ENCODE peak calls at places on chromosomes 16 and 17, in six cellular contexts. Z, M, I, X, A and C are unnamed samples.

GRCh38 chr17:77886387-77886728 is 72.1 kb upstream of the TNRC6C start:
- DNase-seq in Z (no peak), M (peak; percentile 76), I (no peak), X (no peak), A (no peak), C (no peak)

GRCh38 chr16:70476272-70477020 is 22.1 kb downstream of the FCSK start:
- DNase-seq in Z (peak; percentile 77), M (no peak), I (peak; percentile 100), X (no peak), A (no peak), C (peak; percentile 51)

GRCh38 chr16:77723108-77723514 is 797 bp downstream of the NUDT7 start:
- DNase-seq in Z (peak; percentile 71), M (no peak), I (no peak), X (peak; percentile 22), A (no peak), C (no peak)

GRCh38 chr16:23519282-23519681 is 9.0 kb upstream of the GGA2 start:
- DNase-seq in Z (peak; percentile 7), M (no peak), I (no peak), X (no peak), A (no peak), C (no peak)

GRCh38 chr16:53664724-53665345 is 38.8 kb downstream of the RPGRIP1L start:
- DNase-seq in Z (peak; percentile 96), M (no peak), I (peak; percentile 41), X (no peak), A (no peak), C (no peak)

GRCh38 chr17:8593276-8593675 is 37.2 kb downstream of the MYH10 start:
- DNase-seq in Z (no peak), M (no peak), I (no peak), X (no peak), A (no peak), C (no peak)

GRCh38 chr17:81480140-81480917 is 32.3 kb downstream of the ACTG1 start:
- DNase-seq in Z (peak; percentile 72), M (no peak), I (peak; percentile 97), X (no peak), A (no peak), C (no peak)

GRCh38 chr17:80761421-80761871 is 216.8 kb downstream of the RPTOR start:
- DNase-seq in Z (peak; percentile 66), M (no peak), I (peak; percentile 88), X (no peak), A (peak; percentile 36), C (no peak)

GRCh38 chr16:68402748-68403040 is 45.6 kb downstream of the SMPD3 start:
- DNase-seq in Z (no peak), M (peak; percentile 9), I (no peak), X (no peak), A (no peak), C (no peak)

GRCh38 chr17:49227436-49228261 is 2.9 kb downstream of the PHOSPHO1 start:
- DNase-seq in Z (peak; percentile 66), M (peak; percentile 90), I (peak; percentile 99), X (peak; percentile 78), A (peak; percentile 48), C (peak; percentile 91)

GRCh38 chr17:77690271-77691161 is 268.0 kb upstream of the TNRC6C start:
- DNase-seq in Z (peak; percentile 32), M (peak; percentile 39), I (peak; percentile 85), X (no peak), A (no peak), C (no peak)

GRCh38 chr17:81884520-81884919 is 6.9 kb downstream of the ALYREF start:
- DNase-seq in Z (no peak), M (peak; percentile 77), I (peak; percentile 97), X (no peak), A (no peak), C (peak; percentile 45)

GRCh38 chr16:13997526-13997925 is 73.6 kb upstream of the MRTFB start:
- DNase-seq in Z (no peak), M (no peak), I (no peak), X (no peak), A (no peak), C (no peak)

GRCh38 chr16:81315271-81316175 is 761 bp downstream of the GAN start:
- DNase-seq in Z (peak; percentile 88), M (peak; percentile 88), I (peak; percentile 87), X (peak; percentile 54), A (peak; percentile 2), C (peak; percentile 75)

GRCh38 chr17:18258356-18259038 is at the start of gene FLII:
- DNase-seq in Z (peak; percentile 83), M (peak; percentile 88), I (peak; percentile 98), X (peak; percentile 61), A (peak; percentile 11), C (peak; percentile 92)

GRCh38 chr16:14302399-14303181 is 231.5 kb downstream of the MRTFB start:
- DNase-seq in Z (peak; percentile 69), M (peak; percentile 83), I (peak; percentile 94), X (peak; percentile 43), A (no peak), C (peak; percentile 91)

GRCh38 chr16:10121496-10121895 is 60.7 kb downstream of the GRIN2A start:
- DNase-seq in Z (peak; percentile 29), M (no peak), I (no peak), X (no peak), A (no peak), C (no peak)

GRCh38 chr16:69859105-69859969 is 91.8 kb upstream of the CLEC18A start:
- DNase-seq in Z (no peak), M (no peak), I (peak; percentile 57), X (no peak), A (no peak), C (peak; percentile 79)

GRCh38 chr17:2076461-2076984 is 21.6 kb downstream of the HIC1 start:
- DNase-seq in Z (no peak), M (no peak), I (peak; percentile 66), X (no peak), A (no peak), C (no peak)

GRCh38 chr17:44877121-44877520 is 22.1 kb downstream of the EFTUD2 start:
- DNase-seq in Z (no peak), M (no peak), I (no peak), X (no peak), A (no peak), C (no peak)

GRCh38 chr17:5506307-5506706 is 19.9 kb downstream of the MIS12 start:
- DNase-seq in Z (no peak), M (no peak), I (no peak), X (no peak), A (no peak), C (no peak)

GRCh38 chr16:19694989-19695388 is 23.0 kb downstream of the KNOP1 start:
- DNase-seq in Z (peak; percentile 16), M (no peak), I (peak; percentile 83), X (no peak), A (no peak), C (no peak)

GRCh38 chr16:66369055-66369592 is 2.6 kb downstream of the CDH5 start:
- DNase-seq in Z (peak; percentile 12), M (peak; percentile 64), I (no peak), X (no peak), A (no peak), C (no peak)

GRCh38 chr17:2023692-2024571 is 1.2 kb downstream of the RTN4RL1 start:
- DNase-seq in Z (peak; percentile 58), M (no peak), I (peak; percentile 92), X (no peak), A (no peak), C (peak; percentile 98)

GRCh38 chr17:4711671-4712111 is 1.3 kb downstream of the ARRB2 start:
- DNase-seq in Z (no peak), M (peak; percentile 77), I (peak; percentile 82), X (peak; percentile 27), A (no peak), C (peak; percentile 42)

GRCh38 chr16:67847064-67847861 is at the start of gene CENPT:
- DNase-seq in Z (peak; percentile 87), M (peak; percentile 88), I (peak; percentile 98), X (peak; percentile 62), A (no peak), C (peak; percentile 76)

GRCh38 chr17:29004081-29004692 is 1.6 kb downstream of the SEZ6 start:
- DNase-seq in Z (peak; percentile 56), M (no peak), I (peak; percentile 78), X (no peak), A (no peak), C (peak; percentile 70)

GRCh38 chr17:14095630-14096029 is 26.3 kb downstream of the COX10 start:
- DNase-seq in Z (no peak), M (no peak), I (no peak), X (no peak), A (no peak), C (no peak)
- H3K4me3 ChIP-seq in Z (no peak overlapping the region), M (no peak overlapping the region), I (no peak overlapping the region), X (no peak overlapping the region), A (no peak overlapping the region), C (no peak overlapping the region)

GRCh38 chr17:47830396-47830907 is 889 bp downstream of the MRPL10 start:
- DNase-seq in Z (no peak), M (no peak), I (no peak), X (no peak), A (no peak), C (no peak)

GRCh38 chr17:47830991-47831933 is at the start of the genes LRRC46 and MRPL10:
- DNase-seq in Z (peak; percentile 97), M (peak; percentile 97), I (peak; percentile 99), X (peak; percentile 85), A (peak; percentile 84), C (peak; percentile 99)

GRCh38 chr17:47831934-47832327 is 461 bp downstream of the LRRC46 start:
- DNase-seq in Z (peak; percentile 22), M (no peak), I (peak; percentile 43), X (no peak), A (no peak), C (no peak)

GRCh38 chr17:47834756-47835155 is 3.3 kb downstream of the LRRC46 start:
- DNase-seq in Z (no peak), M (no peak), I (peak; percentile 26), X (no peak), A (no peak), C (no peak)

GRCh38 chr17:47829870-47830269 is 1.5 kb downstream of the MRPL10 start:
- DNase-seq in Z (no peak), M (no peak), I (peak; percentile 36), X (no peak), A (peak; percentile 69), C (no peak)
- H3K27me3 ChIP-seq in Z (no peaks in the 10 kb centered on the region), M (no peaks in the 10 kb centered on the region), I (no peaks in the 10 kb centered on the region), X (no peaks in the 10 kb centered on the region), A (no peaks in the 10 kb centered on the region), C (no peaks in the 10 kb centered on the region)

GRCh38 chr16:72986011-72986410 is 61.9 kb downstream of the ZFHX3 start:
- DNase-seq in Z (peak; percentile 33), M (no peak), I (no peak), X (no peak), A (no peak), C (no peak)
- H3K4me3 ChIP-seq in Z (peak overlapping the region; percentile 57), M (no peak overlapping the region), I (no peak overlapping the region), X (no peak overlapping the region), A (no peak overlapping the region), C (no peak overlapping the region)

GRCh38 chr17:32516450-32516849 is 29.7 kb downstream of the CDK5R1 start:
- DNase-seq in Z (no peak), M (no peak), I (no peak), X (no peak), A (no peak), C (peak; percentile 50)

GRCh38 chr17:32516940-32517711 is 30.3 kb downstream of the CDK5R1 start:
- DNase-seq in Z (no peak), M (no peak), I (peak; percentile 76), X (no peak), A (no peak), C (no peak)

GRCh38 chr17:32517982-32518381 is 31.2 kb downstream of the CDK5R1 start:
- DNase-seq in Z (no peak), M (no peak), I (no peak), X (no peak), A (no peak), C (no peak)

GRCh38 chr17:32514587-32514986 is 27.8 kb downstream of the CDK5R1 start:
- DNase-seq in Z (no peak), M (no peak), I (no peak), X (no peak), A (no peak), C (no peak)

GRCh38 chr17:32515677-32516383 is 29.0 kb downstream of the CDK5R1 start:
- DNase-seq in Z (no peak), M (no peak), I (no peak), X (no peak), A (no peak), C (no peak)
- H3K27me3 ChIP-seq in Z (no peaks in the 10 kb centered on the region), M (no peaks in the 10 kb centered on the region), I (no peaks in the 10 kb centered on the region), X (no peaks in the 10 kb centered on the region), A (no peaks in the 10 kb centered on the region), C (no peaks in the 10 kb centered on the region)